ENCODE peak calls at places on chromosomes 6 and 20, in seven cellular contexts. P is heart left ventricle, Y is cardiac muscle cell, H is small intestine, F is neural progenitor cell, G is lung, I is SJSA1. X is an unnamed sample.

GRCh38 chr20:63699466-63700198 is 3.2 kb downstream of the TNFRSF6B start:
- DNase-seq in P (peak; percentile 48), Y (no peak), H (no peak), F (no peak), G (no peak), I (no peak), X (no peak)

GRCh38 chr6:36285797-36286196 is 15.9 kb downstream of the PNPLA1 start:
- DNase-seq in P (no peak), Y (no peak), H (peak; percentile 45), F (no peak), G (no peak), I (no peak), X (no peak)

GRCh38 chr6:157034433-157035230 is 257.5 kb downstream of the ARID1B start:
- DNase-seq in P (no peak), Y (peak; percentile 76), H (peak; percentile 51), F (peak; percentile 50), G (no peak), I (no peak), X (no peak)

GRCh38 chr20:21184810-21185209 is 58.9 kb downstream of the KIZ start:
- DNase-seq in P (no peak), Y (peak; percentile 81), H (no peak), F (no peak), G (no peak), I (no peak), X (no peak)

GRCh38 chr20:1083431-1084080 is 34.8 kb upstream of the PSMF1 start:
- DNase-seq in P (no peak), Y (no peak), H (no peak), F (no peak), G (no peak), I (no peak), X (no peak)

GRCh38 chr20:63568170-63568981 is 5.7 kb downstream of the HELZ2 start:
- DNase-seq in P (no peak), Y (no peak), H (no peak), F (no peak), G (no peak), I (no peak), X (no peak)

GRCh38 chr20:61819921-61820825 is 245.5 kb downstream of the TAF4 start:
- DNase-seq in P (no peak), Y (no peak), H (no peak), F (no peak), G (no peak), I (no peak), X (no peak)

GRCh38 chr6:118867181-118867580 is 26.8 kb upstream of the ASF1A start:
- DNase-seq in P (no peak), Y (no peak), H (no peak), F (no peak), G (no peak), I (no peak), X (no peak)

GRCh38 chr6:1481326-1481725 is 92.0 kb downstream of the FOXF2 start:
- DNase-seq in P (no peak), Y (peak; percentile 61), H (no peak), F (no peak), G (no peak), I (peak; percentile 94), X (no peak)

GRCh38 chr20:62739581-62740285 is 31.1 kb downstream of the NTSR1 start:
- DNase-seq in P (peak; percentile 29), Y (no peak), H (peak; percentile 45), F (no peak), G (no peak), I (no peak), X (peak; percentile 41)

GRCh38 chr20:56987992-56988391 is 278.4 kb downstream of the BMP7 start:
- DNase-seq in P (no peak), Y (peak; percentile 56), H (no peak), F (no peak), G (no peak), I (peak; percentile 77), X (no peak)

GRCh38 chr6:37549186-37549957 is 49.7 kb upstream of the CCDC167 start:
- DNase-seq in P (no peak), Y (no peak), H (no peak), F (no peak), G (no peak), I (no peak), X (no peak)

GRCh38 chr6:8064638-8065518 is 689 bp upstream of the BLOC1S5 start:
- DNase-seq in P (no peak), Y (no peak), H (peak; percentile 42), F (no peak), G (no peak), I (no peak), X (no peak)

GRCh38 chr6:159012201-159012600 is 12.2 kb upstream of the RSPH3 start:
- DNase-seq in P (no peak), Y (peak; percentile 46), H (no peak), F (no peak), G (no peak), I (no peak), X (no peak)

GRCh38 chr6:22785036-22785435 is 215.7 kb downstream of the HDGFL1 start:
- DNase-seq in P (no peak), Y (peak; percentile 49), H (no peak), F (peak; percentile 72), G (no peak), I (no peak), X (no peak)

GRCh38 chr6:169252805-169253189 is 849 bp downstream of the THBS2 start:
- DNase-seq in P (no peak), Y (peak; percentile 52), H (no peak), F (peak; percentile 63), G (no peak), I (no peak), X (no peak)

GRCh38 chr6:157682856-157683481 is 140.1 kb upstream of the SNX9 start:
- DNase-seq in P (no peak), Y (peak; percentile 82), H (no peak), F (no peak), G (no peak), I (no peak), X (no peak)

GRCh38 chr20:44017905-44018683 is 103.4 kb downstream of the TOX2 start:
- DNase-seq in P (peak; percentile 63), Y (peak; percentile 72), H (peak; percentile 94), F (no peak), G (peak; percentile 85), I (peak; percentile 62), X (no peak)

GRCh38 chr6:145155873-145156782 is 579.2 kb downstream of the EPM2A start:
- DNase-seq in P (no peak), Y (no peak), H (no peak), F (no peak), G (no peak), I (no peak), X (no peak)

GRCh38 chr6:170290306-170291128 is at the start of gene DLL1:
- DNase-seq in P (peak; percentile 66), Y (peak; percentile 51), H (no peak), F (peak; percentile 97), G (no peak), I (peak; percentile 46), X (peak; percentile 22)

GRCh38 chr20:59723607-59724456 is 119.5 kb downstream of the PHACTR3 start:
- DNase-seq in P (no peak), Y (no peak), H (no peak), F (no peak), G (no peak), I (no peak), X (no peak)

DNA sequence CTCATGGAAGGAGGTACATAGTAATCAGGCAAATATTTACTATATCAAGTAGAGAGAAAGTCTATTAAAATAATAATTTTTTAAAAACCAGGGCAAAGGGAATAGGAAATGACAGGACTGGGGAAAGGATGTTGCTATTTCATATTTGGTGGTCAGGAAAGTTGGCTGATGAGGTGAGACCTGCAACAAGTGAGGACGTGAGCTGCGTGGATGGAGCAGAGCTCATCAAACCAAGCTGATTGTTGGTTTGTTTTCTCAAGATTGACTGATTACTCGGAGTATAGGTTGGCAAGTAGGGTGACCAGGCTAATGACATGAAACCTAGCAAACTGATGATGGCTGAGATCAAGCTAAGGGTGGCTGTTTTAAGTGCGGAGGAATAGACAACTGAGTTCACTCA is 6.0 kb downstream of the GJA1 start:
- DNase-seq in P (no peak), Y (no peak), H (no peak), F (no peak), G (no peak), I (no peak), X (no peak)
- H3K27ac ChIP-seq in P (peak overlapping the region; percentile 51), Y (no peak overlapping the region), H (no peak overlapping the region), F (no peak overlapping the region), G (peak overlapping the region; percentile 83), I (no peak overlapping the region), X (no peak overlapping the region)

GRCh38 chr6:56555438-56555872 is 87.2 kb downstream of the DST start:
- DNase-seq in P (peak; percentile 51), Y (peak; percentile 79), H (no peak), F (peak; percentile 64), G (no peak), I (no peak), X (no peak)
- H3K27ac ChIP-seq in P (peak overlapping the region; percentile 31), Y (no peak overlapping the region), H (peak overlapping the region; percentile 60), F (peak overlapping the region; percentile 85), G (peak overlapping the region; percentile 7), I (no peak overlapping the region), X (no peak overlapping the region)

DNA sequence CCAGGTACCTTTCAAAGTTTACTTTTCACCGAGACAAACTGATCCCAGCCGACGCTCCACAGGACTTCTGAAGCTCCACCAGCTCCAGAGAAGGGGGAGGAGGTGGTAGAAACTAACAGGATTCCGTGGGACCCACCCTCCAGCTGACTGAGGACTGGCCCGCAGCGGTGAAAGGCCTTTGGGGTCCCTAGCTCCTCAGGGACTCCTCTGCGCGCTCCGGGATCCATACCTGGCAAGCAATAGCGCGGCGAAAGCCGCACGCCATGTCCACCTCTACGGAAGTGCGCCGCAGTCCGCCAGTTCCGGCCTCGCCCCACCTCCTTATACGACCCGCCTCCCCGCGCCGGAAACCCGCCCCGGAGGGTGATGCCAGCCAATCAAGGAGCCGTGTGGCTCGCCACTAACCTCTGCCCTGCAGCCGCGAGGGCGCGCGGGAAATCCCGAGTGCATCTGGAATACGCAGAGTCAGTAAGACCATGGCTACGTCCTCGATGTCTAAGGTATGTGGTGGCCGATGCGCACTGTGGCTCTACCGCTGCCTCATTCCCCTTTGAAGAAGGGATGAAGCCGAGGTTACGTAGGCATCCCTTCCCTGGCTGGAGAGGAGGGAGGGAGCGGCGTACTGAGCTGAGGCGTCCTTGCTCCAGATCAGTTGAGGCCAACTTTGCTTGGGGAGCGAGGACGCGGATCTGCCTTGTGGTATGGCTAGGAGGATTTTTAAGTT is at the start of the genes ORC3 and RARS2:
- DNase-seq in P (peak; percentile 97), Y (peak; percentile 96), H (peak; percentile 96), F (peak; percentile 98), G (peak; percentile 98), I (peak; percentile 96), X (peak; percentile 92)
- H3K27ac ChIP-seq in P (peak within 1 kb of the TSS; percentile 89), Y (peak within 1 kb of the TSS; percentile 72), H (peak within 1 kb of the TSS; percentile 90), F (no peak within 1 kb of the TSS), G (peak within 1 kb of the TSS; percentile 79), I (peak within 1 kb of the TSS; percentile 63), X (peak within 1 kb of the TSS; percentile 76)

GRCh38 chr6:41530476-41530875 is 15.7 kb upstream of the FOXP4 start:
- DNase-seq in P (no peak), Y (no peak), H (no peak), F (no peak), G (no peak), I (no peak), X (no peak)

GRCh38 chr6:41529049-41529448 is 17.1 kb upstream of the FOXP4 start:
- DNase-seq in P (no peak), Y (no peak), H (no peak), F (no peak), G (no peak), I (no peak), X (no peak)

GRCh38 chr6:41529970-41530369 is 16.2 kb upstream of the FOXP4 start:
- DNase-seq in P (no peak), Y (no peak), H (no peak), F (no peak), G (no peak), I (no peak), X (no peak)

GRCh38 chr6:41531016-41531415 is 15.2 kb upstream of the FOXP4 start:
- DNase-seq in P (no peak), Y (no peak), H (no peak), F (no peak), G (no peak), I (no peak), X (no peak)

GRCh38 chr6:41531591-41532582 is 14.3 kb upstream of the FOXP4 start:
- DNase-seq in P (no peak), Y (peak; percentile 44), H (no peak), F (no peak), G (no peak), I (peak; percentile 72), X (peak; percentile 32)
- H3K27ac ChIP-seq in P (no peak overlapping the region), Y (no peak overlapping the region), H (peak overlapping the region; percentile 15), F (no peak overlapping the region), G (no peak overlapping the region), I (peak overlapping the region; percentile 36), X (no peak overlapping the region)